ENCODE peak calls at places on chromosomes 4 and X, in four cellular contexts. C is AG04450, F is H7, I is choroid plexus epithelial cell. R is an unnamed sample.

GRCh38 chr4:173243321-173243720 is 74.7 kb downstream of the GALNT7 start:
- DNase-seq in F (no peak), I (peak; percentile 89), C (peak; percentile 39), R (peak; percentile 92)

GRCh38 chr4:89572224-89572858 is 264.6 kb downstream of the SNCA start:
- DNase-seq in I (peak; percentile 53), F (no peak), C (no peak), R (peak; percentile 18)

GRCh38 chrX:16772460-16772859 is 13.8 kb upstream of the TXLNG start:
- DNase-seq in I (peak; percentile 4), C (no peak), F (no peak), R (no peak)

GRCh38 chr4:33104190-33104773 is 2384.1 kb downstream of the PCDH7 start:
- DNase-seq in F (no peak), C (no peak), I (peak; percentile 56), R (peak; percentile 10)

GRCh38 chr4:48342559-48342878 is 1.2 kb downstream of the SLAIN2 start:
- DNase-seq in I (no peak), C (no peak), F (peak; percentile 10), R (no peak)

GRCh38 chrX:104284407-104285000 is 29.8 kb upstream of the ESX1 start:
- DNase-seq in C (no peak), F (no peak), I (no peak), R (no peak)

GRCh38 chr4:140152760-140153418 is 1.1 kb downstream of the MAML3 start:
- DNase-seq in C (no peak), F (peak; percentile 71), I (peak; percentile 61), R (peak; percentile 67)

GRCh38 chrX:37678574-37678973 is 7.0 kb upstream of the XK start:
- DNase-seq in C (no peak), F (no peak), I (no peak), R (no peak)

GRCh38 chr4:77151246-77151645 is 5.8 kb upstream of the CCNG2 start:
- DNase-seq in C (no peak), I (no peak), F (no peak), R (peak; percentile 39)

GRCh38 chr4:27357283-27357682 is 496.6 kb downstream of the STIM2 start:
- DNase-seq in C (no peak), I (peak; percentile 1), F (peak; percentile 9), R (peak; percentile 11)

GRCh38 chrX:115892787-115893671 is 277.5 kb upstream of the AGTR2 start:
- DNase-seq in C (no peak), I (peak; percentile 21), F (peak; percentile 85), R (peak; percentile 22)

GRCh38 chr4:21769404-21770147 is 179.0 kb downstream of the KCNIP4 start:
- DNase-seq in I (peak; percentile 88), C (no peak), F (no peak), R (peak; percentile 59)

GRCh38 chr4:153539058-153539826 is 73.1 kb downstream of the TMEM131L start:
- DNase-seq in I (no peak), C (no peak), F (no peak), R (no peak)
- H3K4me3 ChIP-seq in I (peak overlapping the region; percentile 47), C (no peak overlapping the region), F (no peak overlapping the region), R (no peak overlapping the region)

GRCh38 chr4:123505457-123506310 is 109.1 kb downstream of the SPRY1 start:
- DNase-seq in C (peak; percentile 10), F (peak; percentile 88), I (peak; percentile 66), R (peak; percentile 51)
- H3K4me3 ChIP-seq in C (peak overlapping the region; percentile 57), F (peak overlapping the region; percentile 37), I (peak overlapping the region; percentile 66), R (peak overlapping the region; percentile 54)

GRCh38 chrX:13091111-13091765 is 46.8 kb upstream of the FAM9C start:
- DNase-seq in C (no peak), I (peak; percentile 60), F (no peak), R (no peak)
- H3K4me3 ChIP-seq in C (no peak overlapping the region), I (no peak overlapping the region), F (no peak overlapping the region), R (no peak overlapping the region)

GRCh38 chr4:125319311-125319710 is 4.6 kb downstream of the FAT4 start:
- DNase-seq in C (no peak), I (peak; percentile 29), F (no peak), R (no peak)

GRCh38 chr4:125321709-125322362 is 7.1 kb downstream of the FAT4 start:
- DNase-seq in C (no peak), F (no peak), I (peak; percentile 72), R (peak; percentile 34)

GRCh38 chr4:125323547-125324100 is 8.9 kb downstream of the FAT4 start:
- DNase-seq in I (peak; percentile 79), F (no peak), C (no peak), R (peak; percentile 68)

GRCh38 chr4:125325733-125326132 is 11.0 kb downstream of the FAT4 start:
- DNase-seq in F (peak; percentile 6), C (no peak), I (no peak), R (no peak)

GRCh38 chr4:125322363-125322730 is 7.6 kb downstream of the FAT4 start:
- DNase-seq in I (peak; percentile 92), F (no peak), C (no peak), R (peak; percentile 13)
- H3K4me3 ChIP-seq in I (peak overlapping the region; percentile 23), F (no peak overlapping the region), C (peak overlapping the region; percentile 47), R (no peak overlapping the region)